ENCODE peak calls at places on chromosome 4, in eight cellular contexts. One of them, this sample, is unnamed.

GRCh38 chr4:55216871-55217635 is 91.7 kb upstream of the KDR start:
- DNase-seq in upper lobe of left lung: no peak
- DNase-seq in stomach: no peak
- DNase-seq in SK-N-SH: no peak
- DNase-seq in transverse colon: no peak
- DNase-seq in spleen: no peak
- DNase-seq in HCT116: no peak
- DNase-seq in prostate gland: no peak
- DNase-seq in this sample: no peak

GRCh38 chr4:71009796-71010588 is 16.5 kb downstream of the DCK start:
- DNase-seq in upper lobe of left lung: no peak
- DNase-seq in stomach: no peak
- DNase-seq in SK-N-SH: peak; percentile 49
- DNase-seq in transverse colon: no peak
- DNase-seq in spleen: no peak
- DNase-seq in HCT116: peak; percentile 39
- DNase-seq in prostate gland: no peak
- DNase-seq in this sample: no peak

GRCh38 chr4:72006576-72006975 is 25.2 kb upstream of the NPFFR2 start:
- DNase-seq in upper lobe of left lung: no peak
- DNase-seq in stomach: no peak
- DNase-seq in SK-N-SH: no peak
- DNase-seq in transverse colon: no peak
- DNase-seq in spleen: no peak
- DNase-seq in HCT116: no peak
- DNase-seq in prostate gland: no peak
- DNase-seq in this sample: no peak

GRCh38 chr4:128358231-128358902 is 70.8 kb upstream of the PGRMC2 start:
- DNase-seq in upper lobe of left lung: peak; percentile 35
- DNase-seq in stomach: no peak
- DNase-seq in SK-N-SH: no peak
- DNase-seq in transverse colon: no peak
- DNase-seq in spleen: no peak
- DNase-seq in HCT116: no peak
- DNase-seq in prostate gland: no peak
- DNase-seq in this sample: no peak

GRCh38 chr4:7649741-7650531 is 215.2 kb upstream of the PSAPL1 start:
- DNase-seq in upper lobe of left lung: peak; percentile 65
- DNase-seq in stomach: no peak
- DNase-seq in SK-N-SH: no peak
- DNase-seq in transverse colon: peak; percentile 24
- DNase-seq in spleen: peak; percentile 75
- DNase-seq in HCT116: peak; percentile 7
- DNase-seq in prostate gland: no peak
- DNase-seq in this sample: no peak

GRCh38 chr4:74311696-74312313 is 3.5 kb downstream of the EPGN start:
- DNase-seq in upper lobe of left lung: no peak
- DNase-seq in stomach: no peak
- DNase-seq in SK-N-SH: peak; percentile 7
- DNase-seq in transverse colon: no peak
- DNase-seq in spleen: no peak
- DNase-seq in HCT116: peak; percentile 62
- DNase-seq in prostate gland: peak; percentile 26
- DNase-seq in this sample: no peak

GRCh38 chr4:99447079-99447478 is 11.9 kb upstream of the ADH7 start:
- DNase-seq in upper lobe of left lung: peak; percentile 30
- DNase-seq in stomach: no peak
- DNase-seq in SK-N-SH: no peak
- DNase-seq in transverse colon: no peak
- DNase-seq in spleen: no peak
- DNase-seq in HCT116: peak; percentile 3
- DNase-seq in prostate gland: no peak
- DNase-seq in this sample: no peak

GRCh38 chr4:121824950-121825349 is 1.3 kb upstream of the CCNA2 start:
- DNase-seq in upper lobe of left lung: no peak
- DNase-seq in stomach: no peak
- DNase-seq in SK-N-SH: no peak
- DNase-seq in transverse colon: no peak
- DNase-seq in spleen: no peak
- DNase-seq in HCT116: no peak
- DNase-seq in prostate gland: no peak
- DNase-seq in this sample: no peak

GRCh38 chr4:141501395-141501794 is 135.0 kb upstream of the IL15 start:
- DNase-seq in upper lobe of left lung: no peak
- DNase-seq in stomach: no peak
- DNase-seq in SK-N-SH: no peak
- DNase-seq in transverse colon: no peak
- DNase-seq in spleen: no peak
- DNase-seq in HCT116: no peak
- DNase-seq in prostate gland: no peak
- DNase-seq in this sample: no peak

GRCh38 chr4:181959121-181959520 is 284.1 kb upstream of the TENM3 start:
- DNase-seq in upper lobe of left lung: no peak
- DNase-seq in stomach: no peak
- DNase-seq in SK-N-SH: no peak
- DNase-seq in transverse colon: no peak
- DNase-seq in spleen: no peak
- DNase-seq in HCT116: no peak
- DNase-seq in prostate gland: no peak
- DNase-seq in this sample: no peak

GRCh38 chr4:143344011-143344410 is 7.3 kb downstream of the GAB1 start:
- DNase-seq in upper lobe of left lung: no peak
- DNase-seq in stomach: no peak
- DNase-seq in SK-N-SH: no peak
- DNase-seq in transverse colon: no peak
- DNase-seq in spleen: no peak
- DNase-seq in HCT116: no peak
- DNase-seq in prostate gland: no peak
- DNase-seq in this sample: no peak

GRCh38 chr4:13545394-13545808 is 1.1 kb upstream of the NKX3-2 start:
- DNase-seq in upper lobe of left lung: no peak
- DNase-seq in stomach: no peak
- DNase-seq in SK-N-SH: no peak
- DNase-seq in transverse colon: no peak
- DNase-seq in spleen: no peak
- DNase-seq in HCT116: no peak
- DNase-seq in prostate gland: no peak
- DNase-seq in this sample: no peak

GRCh38 chr4:13546374-13546854 is 2.1 kb upstream of the NKX3-2 start:
- DNase-seq in upper lobe of left lung: no peak
- DNase-seq in stomach: no peak
- DNase-seq in SK-N-SH: peak; percentile 11
- DNase-seq in transverse colon: no peak
- DNase-seq in spleen: no peak
- DNase-seq in HCT116: no peak
- DNase-seq in prostate gland: no peak
- DNase-seq in this sample: no peak

GRCh38 chr4:13543091-13543581 is 1.2 kb downstream of the NKX3-2 start:
- DNase-seq in upper lobe of left lung: no peak
- DNase-seq in stomach: no peak
- DNase-seq in SK-N-SH: peak; percentile 31
- DNase-seq in transverse colon: no peak
- DNase-seq in spleen: peak; percentile 62
- DNase-seq in HCT116: no peak
- DNase-seq in prostate gland: no peak
- DNase-seq in this sample: no peak

GRCh38 chr4:13543648-13544555 is at the start of gene NKX3-2:
- DNase-seq in upper lobe of left lung: no peak
- DNase-seq in stomach: no peak
- DNase-seq in SK-N-SH: peak; percentile 73
- DNase-seq in transverse colon: no peak
- DNase-seq in spleen: peak; percentile 76
- DNase-seq in HCT116: no peak
- DNase-seq in prostate gland: no peak
- DNase-seq in this sample: no peak

DNA sequence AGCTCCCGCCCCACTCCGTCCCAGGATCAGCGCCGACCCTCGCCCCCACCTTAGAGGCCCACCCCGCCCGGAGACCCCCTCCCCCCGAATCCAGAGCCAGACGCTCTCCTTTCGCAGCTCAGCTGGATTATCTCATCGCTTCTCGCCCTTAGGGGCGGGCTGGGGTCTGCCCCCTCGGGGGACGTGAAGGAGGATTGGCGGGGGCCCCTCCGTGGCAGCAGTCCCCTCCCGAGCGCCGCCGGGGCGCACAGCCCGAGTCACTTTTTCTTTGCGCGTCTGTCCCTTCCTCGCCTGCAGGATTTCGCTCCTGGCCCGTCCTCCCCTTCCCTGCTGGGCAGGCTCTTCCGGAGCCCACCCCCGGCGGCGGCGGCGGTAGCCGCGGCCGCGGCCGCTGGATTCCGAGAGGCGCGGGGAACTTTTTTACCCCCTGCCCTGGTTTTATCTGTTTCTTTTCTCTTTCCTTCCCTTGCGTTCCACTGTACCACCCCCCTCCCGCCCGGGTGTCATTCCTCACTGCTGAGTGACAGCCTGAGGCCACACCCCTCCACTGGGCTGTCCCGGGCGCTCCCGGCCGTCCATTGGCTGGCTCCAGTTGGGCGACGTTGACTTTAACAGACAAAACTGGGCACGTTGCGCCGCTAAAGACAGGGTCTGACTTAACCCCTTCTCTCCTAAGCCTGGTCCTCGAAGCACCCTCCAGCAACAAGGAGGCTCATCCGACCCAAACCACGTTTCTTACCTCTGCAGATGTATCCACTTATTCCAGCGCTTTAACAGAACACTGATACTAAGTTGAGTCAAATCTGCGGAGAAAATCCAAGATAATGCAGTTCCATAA is 467 bp upstream of the NKX3-2 start:
- DNase-seq in upper lobe of left lung: peak; percentile 63
- DNase-seq in stomach: peak; percentile 63
- DNase-seq in SK-N-SH: peak; percentile 87
- DNase-seq in transverse colon: peak; percentile 81
- DNase-seq in spleen: peak; percentile 84
- DNase-seq in HCT116: peak; percentile 81
- DNase-seq in prostate gland: peak; percentile 39
- DNase-seq in this sample: no peak
- H3K27me3 ChIP-seq in upper lobe of left lung: peaks cover 2% of the 10 kb centered on the region
- H3K27me3 ChIP-seq in stomach: peaks cover 99% of the 10 kb centered on the region
- H3K27me3 ChIP-seq in SK-N-SH: peaks cover 74% of the 10 kb centered on the region
- H3K27me3 ChIP-seq in transverse colon: peaks cover 100% of the 10 kb centered on the region
- H3K27me3 ChIP-seq in spleen: peaks cover 100% of the 10 kb centered on the region
- H3K27me3 ChIP-seq in HCT116: no peaks in the 10 kb centered on the region
- H3K27me3 ChIP-seq in prostate gland: peaks cover 49% of the 10 kb centered on the region
- H3K27me3 ChIP-seq in this sample: peaks cover 100% of the 10 kb centered on the region

GRCh38 chr4:157223446-157223845 is 2.9 kb downstream of the GRIA2 start:
- DNase-seq in upper lobe of left lung: no peak
- DNase-seq in stomach: no peak
- DNase-seq in SK-N-SH: no peak
- DNase-seq in transverse colon: no peak
- DNase-seq in spleen: no peak
- DNase-seq in HCT116: no peak
- DNase-seq in prostate gland: no peak
- DNase-seq in this sample: no peak

GRCh38 chr4:157221426-157221894 is 932 bp downstream of the GRIA2 start:
- DNase-seq in upper lobe of left lung: no peak
- DNase-seq in stomach: no peak
- DNase-seq in SK-N-SH: peak; percentile 32
- DNase-seq in transverse colon: no peak
- DNase-seq in spleen: peak; percentile 38
- DNase-seq in HCT116: no peak
- DNase-seq in prostate gland: no peak
- DNase-seq in this sample: no peak

GRCh38 chr4:157222764-157223145 is 2.2 kb downstream of the GRIA2 start:
- DNase-seq in upper lobe of left lung: no peak
- DNase-seq in stomach: no peak
- DNase-seq in SK-N-SH: peak; percentile 65
- DNase-seq in transverse colon: no peak
- DNase-seq in spleen: peak; percentile 36
- DNase-seq in HCT116: no peak
- DNase-seq in prostate gland: no peak
- DNase-seq in this sample: no peak

GRCh38 chr4:157220026-157220881 is at the start of gene GRIA2:
- DNase-seq in upper lobe of left lung: peak; percentile 25
- DNase-seq in stomach: peak; percentile 62
- DNase-seq in SK-N-SH: peak; percentile 89
- DNase-seq in transverse colon: no peak
- DNase-seq in spleen: peak; percentile 69
- DNase-seq in HCT116: no peak
- DNase-seq in prostate gland: no peak
- DNase-seq in this sample: no peak

GRCh38 chr4:157221895-157222763 is 1.6 kb downstream of the GRIA2 start:
- DNase-seq in upper lobe of left lung: no peak
- DNase-seq in stomach: no peak
- DNase-seq in SK-N-SH: peak; percentile 84
- DNase-seq in transverse colon: no peak
- DNase-seq in spleen: peak; percentile 50
- DNase-seq in HCT116: no peak
- DNase-seq in prostate gland: no peak
- DNase-seq in this sample: no peak
- TF ChIP-seq CTCF in upper lobe of left lung: no peak
- TF ChIP-seq CTCF in stomach: no peak
- TF ChIP-seq CTCF in SK-N-SH: no peak
- TF ChIP-seq CTCF in transverse colon: no peak
- TF ChIP-seq CTCF in spleen: no peak
- TF ChIP-seq CTCF in HCT116: no peak
- TF ChIP-seq CTCF in prostate gland: no peak
- TF ChIP-seq CTCF in this sample: no peak

DNA sequence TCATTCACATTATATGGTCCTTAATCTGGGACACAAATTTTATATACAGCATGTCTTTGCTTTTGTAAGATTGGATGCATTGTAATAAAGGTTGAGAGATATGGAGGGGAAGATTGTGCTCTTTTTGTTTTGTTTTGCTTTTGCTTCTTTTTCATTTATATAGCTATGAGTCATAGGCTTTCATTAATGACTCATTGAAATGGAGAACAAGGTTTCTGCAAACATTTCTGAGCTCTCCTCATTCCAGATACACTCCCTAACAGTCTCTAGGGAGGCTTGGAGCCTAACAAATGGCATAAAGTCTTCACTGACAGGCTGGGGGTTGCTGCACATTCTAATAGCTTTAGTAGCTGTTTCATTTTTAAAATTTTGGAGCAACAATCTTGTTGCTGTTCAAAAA is 21.4 kb downstream of the PCDH18 start:
- DNase-seq in upper lobe of left lung: no peak
- DNase-seq in stomach: no peak
- DNase-seq in SK-N-SH: no peak
- DNase-seq in transverse colon: no peak
- DNase-seq in spleen: no peak
- DNase-seq in HCT116: peak; percentile 62
- DNase-seq in prostate gland: no peak
- DNase-seq in this sample: no peak
- TF ChIP-seq POLR2AphosphoS5 in upper lobe of left lung: no peak
- TF ChIP-seq POLR2AphosphoS5 in stomach: no peak
- TF ChIP-seq POLR2AphosphoS5 in SK-N-SH: peak; percentile 70
- TF ChIP-seq POLR2AphosphoS5 in transverse colon: no peak
- TF ChIP-seq POLR2AphosphoS5 in spleen: no peak
- TF ChIP-seq POLR2AphosphoS5 in HCT116: no peak
- TF ChIP-seq POLR2AphosphoS5 in prostate gland: peak; percentile 24
- TF ChIP-seq POLR2AphosphoS5 in this sample: no peak

DNA sequence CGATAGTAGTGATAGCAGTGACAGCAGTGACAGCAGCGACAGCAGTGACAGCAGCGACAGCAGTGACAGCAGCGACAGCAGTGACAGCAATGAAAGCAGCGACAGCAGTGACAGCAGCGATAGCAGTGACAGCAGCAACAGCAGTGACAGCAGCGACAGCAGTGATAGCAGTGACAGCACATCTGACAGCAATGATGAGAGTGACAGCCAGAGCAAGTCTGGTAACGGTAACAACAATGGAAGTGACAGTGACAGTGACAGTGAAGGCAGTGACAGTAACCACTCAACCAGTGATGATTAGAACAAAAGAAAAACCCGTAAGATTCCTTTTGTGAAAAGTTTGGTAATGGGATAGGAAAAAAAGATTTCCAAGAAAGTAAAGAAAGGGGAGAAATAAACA is 7.9 kb downstream of the DSPP start:
- DNase-seq in upper lobe of left lung: no peak
- DNase-seq in stomach: no peak
- DNase-seq in SK-N-SH: no peak
- DNase-seq in transverse colon: no peak
- DNase-seq in spleen: peak; percentile 25
- DNase-seq in HCT116: no peak
- DNase-seq in prostate gland: no peak
- DNase-seq in this sample: no peak
- H3K27me3 ChIP-seq in upper lobe of left lung: no peaks in the 10 kb centered on the region
- H3K27me3 ChIP-seq in stomach: no peaks in the 10 kb centered on the region
- H3K27me3 ChIP-seq in SK-N-SH: no peaks in the 10 kb centered on the region
- H3K27me3 ChIP-seq in transverse colon: no peaks in the 10 kb centered on the region
- H3K27me3 ChIP-seq in spleen: no peaks in the 10 kb centered on the region
- H3K27me3 ChIP-seq in HCT116: peaks cover 39% of the 10 kb centered on the region
- H3K27me3 ChIP-seq in prostate gland: peaks cover 3% of the 10 kb centered on the region
- H3K27me3 ChIP-seq in this sample: no peaks in the 10 kb centered on the region